ENCODE peak calls at places on chromosomes 2 and 18, in six cellular contexts. One of them, this sample, is unnamed.

GRCh38 chr2:231877533-231878456 is 48.4 kb downstream of the NPPC start:
- DNase-seq in HepG2: peak
- DNase-seq in K562: no peak
- DNase-seq in GM12891: no peak
- DNase-seq in H1: no peak
- DNase-seq in GM12878: no peak
- DNase-seq in this sample: no peak

GRCh38 chr18:63071566-63072175 is 247.9 kb downstream of the BCL2 start:
- DNase-seq in HepG2: no peak
- DNase-seq in K562: no peak
- DNase-seq in GM12891: no peak
- DNase-seq in H1: no peak
- DNase-seq in GM12878: no peak
- DNase-seq in this sample: no peak

GRCh38 chr2:223943561-223944008 is 1.6 kb downstream of the WDFY1 start:
- DNase-seq in HepG2: peak
- DNase-seq in K562: no peak
- DNase-seq in GM12891: no peak
- DNase-seq in H1: no peak
- DNase-seq in GM12878: no peak
- DNase-seq in this sample: no peak

GRCh38 chr2:104853401-104853925 is 452 bp upstream of the POU3F3 start:
- DNase-seq in HepG2: no peak
- DNase-seq in K562: no peak
- DNase-seq in GM12891: no peak
- DNase-seq in H1: no peak
- DNase-seq in GM12878: no peak
- DNase-seq in this sample: no peak

GRCh38 chr2:227767830-227768229 is 22.1 kb downstream of the SCYGR8 start:
- DNase-seq in HepG2: no peak
- DNase-seq in K562: no peak
- DNase-seq in GM12891: no peak
- DNase-seq in H1: no peak
- DNase-seq in GM12878: no peak
- DNase-seq in this sample: no peak

GRCh38 chr18:44856157-44856556 is 175.5 kb downstream of the SETBP1 start:
- DNase-seq in HepG2: no peak
- DNase-seq in K562: no peak
- DNase-seq in GM12891: no peak
- DNase-seq in H1: no peak
- DNase-seq in GM12878: no peak
- DNase-seq in this sample: no peak

GRCh38 chr2:165837122-165837521 is 43.1 kb upstream of the GALNT3 start:
- DNase-seq in HepG2: no peak
- DNase-seq in K562: no peak
- DNase-seq in GM12891: no peak
- DNase-seq in H1: no peak
- DNase-seq in GM12878: no peak
- DNase-seq in this sample: no peak

GRCh38 chr2:44680983-44681481 is 260.5 kb upstream of the SIX3 start:
- DNase-seq in HepG2: no peak
- DNase-seq in K562: no peak
- DNase-seq in GM12891: no peak
- DNase-seq in H1: no peak
- DNase-seq in GM12878: no peak
- DNase-seq in this sample: no peak

GRCh38 chr2:239753537-239753936 is 271.6 kb downstream of the NDUFA10 start:
- DNase-seq in HepG2: no peak
- DNase-seq in K562: no peak
- DNase-seq in GM12891: no peak
- DNase-seq in H1: no peak
- DNase-seq in GM12878: no peak
- DNase-seq in this sample: no peak

GRCh38 chr2:3127279-3127690 is 250.3 kb downstream of the EIPR1 start:
- DNase-seq in HepG2: no peak
- DNase-seq in K562: no peak
- DNase-seq in GM12891: no peak
- DNase-seq in H1: no peak
- DNase-seq in GM12878: no peak
- DNase-seq in this sample: no peak

GRCh38 chr2:128276878-128277675 is 41.6 kb downstream of the HS6ST1 start:
- DNase-seq in HepG2: no peak
- DNase-seq in K562: no peak
- DNase-seq in GM12891: no peak
- DNase-seq in H1: no peak
- DNase-seq in GM12878: no peak
- DNase-seq in this sample: no peak

GRCh38 chr2:42978887-42979415 is 186.6 kb upstream of the HAAO start:
- DNase-seq in HepG2: peak
- DNase-seq in K562: no peak
- DNase-seq in GM12891: no peak
- DNase-seq in H1: no peak
- DNase-seq in GM12878: no peak
- DNase-seq in this sample: no peak

GRCh38 chr2:110770696-110771425 is 38.5 kb downstream of the ACOXL start:
- DNase-seq in HepG2: no peak
- DNase-seq in K562: no peak
- DNase-seq in GM12891: no peak
- DNase-seq in H1: no peak
- DNase-seq in GM12878: no peak
- DNase-seq in this sample: no peak

GRCh38 chr2:160087854-160088745 is 25.7 kb upstream of the PLA2R1 start:
- DNase-seq in HepG2: peak
- DNase-seq in K562: peak
- DNase-seq in GM12891: no peak
- DNase-seq in H1: peak
- DNase-seq in GM12878: no peak
- DNase-seq in this sample: no peak

GRCh38 chr2:86337235-86338099 is at the start of gene REEP1:
- DNase-seq in HepG2: no peak
- DNase-seq in K562: no peak
- DNase-seq in GM12891: peak
- DNase-seq in H1: no peak
- DNase-seq in GM12878: no peak
- DNase-seq in this sample: peak

GRCh38 chr2:71538656-71539265 is 85.4 kb downstream of the DYSF start:
- DNase-seq in HepG2: no peak
- DNase-seq in K562: no peak
- DNase-seq in GM12891: no peak
- DNase-seq in H1: no peak
- DNase-seq in GM12878: no peak
- DNase-seq in this sample: no peak

GRCh38 chr2:231370429-231370748 is 25.1 kb upstream of the B3GNT7 start:
- DNase-seq in HepG2: no peak
- DNase-seq in K562: no peak
- DNase-seq in GM12891: no peak
- DNase-seq in H1: no peak
- DNase-seq in GM12878: no peak
- DNase-seq in this sample: no peak

GRCh38 chr2:109226128-109226527 is 97.1 kb downstream of the SH3RF3 start:
- DNase-seq in HepG2: peak
- DNase-seq in K562: no peak
- DNase-seq in GM12891: no peak
- DNase-seq in H1: no peak
- DNase-seq in GM12878: no peak
- DNase-seq in this sample: no peak

GRCh38 chr2:138622606-138623005 is 121.0 kb downstream of the SPOPL start:
- DNase-seq in HepG2: no peak
- DNase-seq in K562: no peak
- DNase-seq in GM12891: no peak
- DNase-seq in H1: no peak
- DNase-seq in GM12878: no peak
- DNase-seq in this sample: no peak

GRCh38 chr2:189783451-189783926 is 650 bp downstream of the ORMDL1 start:
- DNase-seq in HepG2: peak
- DNase-seq in K562: no peak
- DNase-seq in GM12891: no peak
- DNase-seq in H1: no peak
- DNase-seq in GM12878: peak
- DNase-seq in this sample: no peak

DNA sequence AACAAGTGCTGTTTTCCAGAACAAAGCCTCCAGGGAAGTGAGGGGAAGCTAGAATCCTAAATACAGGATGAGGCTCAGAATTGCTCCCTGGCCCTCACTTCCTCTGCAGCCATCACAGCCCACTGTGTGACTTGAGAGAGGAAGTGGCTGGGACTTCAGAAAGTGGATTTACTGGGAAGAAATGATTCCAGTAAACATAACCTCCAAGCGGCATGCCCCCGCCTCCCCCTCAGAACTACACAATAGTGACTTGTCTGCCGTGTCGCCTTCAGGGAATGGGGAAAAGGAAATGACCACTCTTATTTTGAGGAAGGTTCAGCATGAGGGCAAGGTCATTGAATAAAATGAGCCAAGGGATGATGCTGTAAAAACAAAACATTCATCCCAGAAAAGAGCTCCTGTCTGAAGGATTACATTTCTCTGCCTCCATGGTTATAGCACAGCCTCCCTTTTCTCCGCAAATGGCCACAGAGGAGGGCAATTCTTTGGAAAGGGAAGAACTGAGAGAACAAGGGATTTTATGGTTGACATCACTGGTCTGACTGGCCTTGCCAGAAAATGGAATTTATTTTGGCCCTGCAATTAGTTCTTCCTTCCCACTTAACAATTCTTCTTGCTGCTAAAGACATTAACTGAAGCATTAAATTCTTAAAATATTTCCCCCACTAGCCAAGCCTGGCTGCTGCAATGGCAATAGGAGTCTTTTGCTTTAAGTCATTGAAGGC is 78.9 kb upstream of the DAPL1 start:
- DNase-seq in HepG2: peak
- DNase-seq in K562: no peak
- DNase-seq in GM12891: no peak
- DNase-seq in H1: no peak
- DNase-seq in GM12878: no peak
- DNase-seq in this sample: no peak
- TF ChIP-seq POLR2AphosphoS5 in HepG2: no peak
- TF ChIP-seq POLR2AphosphoS5 in K562: no peak
- TF ChIP-seq POLR2AphosphoS5 in GM12891: no peak
- TF ChIP-seq POLR2AphosphoS5 in H1: no peak
- TF ChIP-seq POLR2AphosphoS5 in GM12878: no peak
- TF ChIP-seq POLR2AphosphoS5 in this sample: no peak

GRCh38 chr2:129904532-129905446 is 74.7 kb upstream of the RAB6C start:
- DNase-seq in HepG2: no peak
- DNase-seq in K562: no peak
- DNase-seq in GM12891: no peak
- DNase-seq in H1: peak
- DNase-seq in GM12878: no peak
- DNase-seq in this sample: no peak
- TF ChIP-seq POLR2A in HepG2: no peak
- TF ChIP-seq POLR2A in K562: no peak
- TF ChIP-seq POLR2A in GM12891: no peak
- TF ChIP-seq POLR2A in H1: no peak
- TF ChIP-seq POLR2A in GM12878: no peak
- TF ChIP-seq POLR2A in this sample: no peak

GRCh38 chr2:48635786-48636185 is 18.1 kb downstream of the GTF2A1L start:
- DNase-seq in HepG2: no peak
- DNase-seq in K562: no peak
- DNase-seq in GM12891: no peak
- DNase-seq in H1: no peak
- DNase-seq in GM12878: no peak
- DNase-seq in this sample: no peak

GRCh38 chr2:48633143-48633542 is 15.5 kb downstream of the GTF2A1L start:
- DNase-seq in HepG2: no peak
- DNase-seq in K562: no peak
- DNase-seq in GM12891: no peak
- DNase-seq in H1: no peak
- DNase-seq in GM12878: no peak
- DNase-seq in this sample: no peak
- TF ChIP-seq TAF1 in HepG2: no peak
- TF ChIP-seq TAF1 in K562: no peak
- TF ChIP-seq TAF1 in GM12891: no peak
- TF ChIP-seq TAF1 in H1: no peak
- TF ChIP-seq TAF1 in GM12878: no peak
- TF ChIP-seq TAF1 in this sample: no peak

GRCh38 chr2:25735835-25736234 is 62.5 kb upstream of the DTNB start:
- DNase-seq in HepG2: no peak
- DNase-seq in K562: no peak
- DNase-seq in GM12891: no peak
- DNase-seq in H1: no peak
- DNase-seq in GM12878: no peak
- DNase-seq in this sample: no peak
- TF ChIP-seq POLR2AphosphoS5 in HepG2: no peak
- TF ChIP-seq POLR2AphosphoS5 in K562: no peak
- TF ChIP-seq POLR2AphosphoS5 in GM12891: no peak
- TF ChIP-seq POLR2AphosphoS5 in H1: no peak
- TF ChIP-seq POLR2AphosphoS5 in GM12878: no peak
- TF ChIP-seq POLR2AphosphoS5 in this sample: no peak

DNA sequence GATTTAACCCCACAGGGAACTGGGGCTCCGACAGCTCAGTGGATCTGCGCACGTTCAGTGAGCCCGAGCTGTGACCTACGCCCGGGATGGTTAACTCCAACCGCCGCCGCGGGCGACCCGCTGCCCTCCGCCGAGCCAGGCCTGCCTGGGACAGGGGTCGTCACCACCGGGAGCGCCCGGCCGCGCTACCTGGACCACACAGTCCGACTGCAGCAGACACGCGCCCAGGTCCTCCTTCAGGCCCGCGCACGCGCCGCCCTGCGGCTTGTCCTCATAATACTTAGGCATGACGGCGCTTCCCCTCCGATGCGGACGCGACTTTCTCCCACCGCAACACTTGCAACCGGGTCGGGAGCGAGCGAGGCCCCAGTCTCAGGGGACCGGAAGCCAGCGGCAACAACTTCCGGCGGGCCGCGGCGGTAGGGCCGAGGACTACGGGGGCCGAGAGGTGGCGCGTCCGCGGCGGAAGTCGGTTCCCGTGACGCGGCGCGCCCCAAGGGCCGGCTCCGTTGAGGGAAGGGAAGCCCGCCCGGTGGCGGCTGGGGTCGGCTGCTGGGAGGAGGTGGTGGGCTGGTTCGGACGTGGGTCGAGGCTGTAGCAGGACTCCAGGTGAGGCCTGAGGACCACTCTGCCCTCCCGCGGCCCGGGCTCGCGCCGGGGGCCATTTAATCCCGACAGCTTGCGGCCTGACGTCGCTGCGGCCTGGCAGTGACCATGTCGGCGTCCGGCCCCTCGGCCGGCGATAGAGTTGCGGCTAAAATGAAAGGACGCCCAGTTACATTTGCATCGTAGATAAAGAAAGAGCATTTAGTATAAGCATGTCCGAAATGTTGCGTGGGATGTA is at the start of the genes COA5 and UNC50:
- DNase-seq in HepG2: peak
- DNase-seq in K562: peak
- DNase-seq in GM12891: peak
- DNase-seq in H1: peak
- DNase-seq in GM12878: peak
- DNase-seq in this sample: peak
- TF ChIP-seq POLR2A in HepG2: peak
- TF ChIP-seq POLR2A in K562: peak
- TF ChIP-seq POLR2A in GM12891: peak
- TF ChIP-seq POLR2A in H1: peak
- TF ChIP-seq POLR2A in GM12878: peak
- TF ChIP-seq POLR2A in this sample: peak

GRCh38 chr2:221851531-221852045 is 279.5 kb upstream of the EPHA4 start:
- DNase-seq in HepG2: no peak
- DNase-seq in K562: no peak
- DNase-seq in GM12891: no peak
- DNase-seq in H1: no peak
- DNase-seq in GM12878: no peak
- DNase-seq in this sample: no peak
- TF ChIP-seq TAF1 in HepG2: no peak
- TF ChIP-seq TAF1 in K562: no peak
- TF ChIP-seq TAF1 in GM12891: no peak
- TF ChIP-seq TAF1 in H1: no peak
- TF ChIP-seq TAF1 in GM12878: no peak
- TF ChIP-seq TAF1 in this sample: no peak

GRCh38 chr2:202726070-202726469 is 91.3 kb downstream of the FAM117B start:
- DNase-seq in HepG2: no peak
- DNase-seq in K562: no peak
- DNase-seq in GM12891: no peak
- DNase-seq in H1: no peak
- DNase-seq in GM12878: no peak
- DNase-seq in this sample: no peak
- TF ChIP-seq POLR2AphosphoS5 in HepG2: no peak
- TF ChIP-seq POLR2AphosphoS5 in K562: no peak
- TF ChIP-seq POLR2AphosphoS5 in GM12891: no peak
- TF ChIP-seq POLR2AphosphoS5 in H1: no peak
- TF ChIP-seq POLR2AphosphoS5 in GM12878: no peak
- TF ChIP-seq POLR2AphosphoS5 in this sample: no peak

This sample was measured in GM12892.